ENCODE peak calls at places on chromosomes 1 and 21, in ten cellular contexts. K is cardiac muscle cell, Z is right atrium auricular region, B is lower leg skin, H is psoas muscle, W is adrenal gland, D is bronchial epithelial cell, J is osteoblast, X is tibial artery, G is astrocyte. T is an unnamed sample.

GRCh38 chr1:27349784-27350672 is 8.2 kb downstream of the SYTL1 start:
- DNase-seq in B (no peak), X (no peak), G (peak; percentile 66), J (peak; percentile 99), D (peak; percentile 33), K (peak; percentile 89), H (peak; percentile 71), W (peak; percentile 65), Z (no peak), T (no peak)

GRCh38 chr1:151047925-151048644 is 534 bp downstream of the C1orf56 start:
- DNase-seq in D (peak; percentile 76), W (peak; percentile 78), H (peak; percentile 87), G (peak; percentile 56), Z (peak; percentile 85), X (peak; percentile 76), J (peak; percentile 95), B (peak; percentile 57), K (peak; percentile 69), T (peak; percentile 41)

GRCh38 chr1:205236526-205236925 is 8.8 kb downstream of the TMCC2 start:
- DNase-seq in G (no peak), B (no peak), W (peak; percentile 6), H (no peak), X (no peak), J (peak; percentile 17), Z (no peak), K (no peak), D (no peak), T (no peak)

GRCh38 chr1:23291706-23292105 is 52.4 kb downstream of the HNRNPR start:
- DNase-seq in G (no peak), K (no peak), J (no peak), B (no peak), H (no peak), W (no peak), D (no peak), X (no peak), Z (no peak), T (no peak)

GRCh38 chr1:246329900-246330299 is 177.2 kb downstream of the SMYD3 start:
- DNase-seq in G (no peak), B (no peak), D (no peak), X (no peak), K (no peak), W (no peak), J (no peak), Z (no peak), H (no peak), T (no peak)

GRCh38 chr21:36776981-36777617 is 78.2 kb downstream of the SIM2 start:
- DNase-seq in X (no peak), W (no peak), J (no peak), B (no peak), H (no peak), G (peak; percentile 43), Z (no peak), D (no peak), K (no peak), T (no peak)

GRCh38 chr1:17891205-17892110 is 136.3 kb downstream of the ACTL8 start:
- DNase-seq in B (no peak), J (peak; percentile 85), X (no peak), G (no peak), W (no peak), H (no peak), D (no peak), K (no peak), Z (no peak), T (no peak)

GRCh38 chr1:233544304-233544703 is 69.6 kb upstream of the KCNK1 start:
- DNase-seq in W (no peak), Z (no peak), D (no peak), K (no peak), G (no peak), H (no peak), J (no peak), X (no peak), B (no peak), T (no peak)

GRCh38 chr1:193819376-193819775 is 633.0 kb upstream of the B3GALT2 start:
- DNase-seq in Z (no peak), X (no peak), K (no peak), W (no peak), B (no peak), G (no peak), H (no peak), J (no peak), D (no peak), T (no peak)

GRCh38 chr1:79648124-79648523 is 641.6 kb upstream of the ADGRL4 start:
- DNase-seq in J (no peak), G (no peak), H (no peak), D (no peak), W (no peak), K (no peak), X (no peak), Z (no peak), B (no peak), T (no peak)

GRCh38 chr1:151635479-151636072 is 23.7 kb downstream of the SNX27 start:
- DNase-seq in B (no peak), K (no peak), D (no peak), J (no peak), X (no peak), Z (no peak), W (no peak), G (no peak), H (no peak), T (no peak)

GRCh38 chr1:94616503-94616902 is 74.9 kb upstream of the F3 start:
- DNase-seq in Z (no peak), W (no peak), J (no peak), D (peak; percentile 52), B (no peak), K (no peak), X (no peak), G (no peak), H (no peak), T (no peak)

GRCh38 chr1:156025873-156026272 is 5.1 kb upstream of the SSR2 start:
- DNase-seq in X (no peak), D (peak; percentile 30), K (peak; percentile 76), J (peak; percentile 93), H (no peak), G (peak; percentile 23), Z (no peak), B (no peak), W (peak; percentile 72), T (no peak)

GRCh38 chr1:229844675-229845074 is 218.6 kb downstream of the URB2 start:
- DNase-seq in H (peak; percentile 71), Z (no peak), X (no peak), B (peak; percentile 34), D (no peak), G (no peak), J (no peak), K (peak; percentile 24), W (no peak), T (no peak)

GRCh38 chr1:27656157-27656893 is 15.7 kb downstream of the IFI6 start:
- DNase-seq in Z (peak; percentile 90), D (peak; percentile 69), X (peak; percentile 83), H (peak; percentile 86), G (peak; percentile 63), J (peak; percentile 98), B (peak; percentile 87), W (peak; percentile 78), K (no peak), T (no peak)

GRCh38 chr1:206074839-206075238 is 21.9 kb downstream of the RHEX start:
- DNase-seq in G (no peak), D (no peak), B (no peak), Z (no peak), K (no peak), H (no peak), W (no peak), X (no peak), J (no peak), T (no peak)

GRCh38 chr1:109252893-109253802 is 3.8 kb downstream of the CELSR2 start:
- DNase-seq in W (no peak), X (no peak), D (no peak), H (peak; percentile 71), G (no peak), Z (no peak), B (no peak), J (peak; percentile 96), K (no peak), T (no peak)

GRCh38 chr1:24562625-24563024 is 6.7 kb downstream of the NCMAP start:
- DNase-seq in H (no peak), K (peak; percentile 45), J (no peak), W (no peak), X (no peak), B (no peak), D (peak; percentile 28), G (no peak), Z (no peak), T (no peak)

GRCh38 chr1:8418301-8418700 is 100.4 kb downstream of the SLC45A1 start:
- DNase-seq in Z (no peak), H (peak; percentile 63), X (no peak), D (no peak), K (no peak), W (no peak), G (no peak), J (no peak), B (no peak), T (no peak)

GRCh38 chr21:45531393-45532215 is 10.6 kb downstream of the SLC19A1 start:
- DNase-seq in K (no peak), H (peak; percentile 42), B (no peak), X (no peak), J (no peak), D (no peak), W (peak; percentile 18), Z (no peak), G (no peak), T (no peak)

GRCh38 chr1:71196685-71197084 is 115.8 kb upstream of the ZRANB2 start:
- DNase-seq in J (no peak), W (no peak), G (peak; percentile 3), K (no peak), B (no peak), D (peak; percentile 34), Z (no peak), X (no peak), H (no peak), T (peak; percentile 1)

GRCh38 chr1:46691997-46692790 is 20.5 kb downstream of the TEX38 start:
- DNase-seq in X (no peak), W (peak; percentile 78), H (no peak), G (peak; percentile 16), J (no peak), B (no peak), K (no peak), Z (no peak), D (no peak), T (no peak)
- TF ChIP-seq CTCF in X (no peak), W (no peak), H (no peak), G (peak; percentile 31), J (peak; percentile 44), B (no peak), K (peak; percentile 34), Z (no peak), D (peak; percentile 9), T (no peak)

GRCh38 chr21:42525676-42526378 is 12.2 kb downstream of the SLC37A1 start:
- DNase-seq in X (no peak), J (no peak), D (no peak), G (no peak), W (peak; percentile 18), Z (no peak), K (no peak), B (no peak), H (no peak), T (no peak)
- H3K4me3 ChIP-seq in X (no peak overlapping the region), J (no peak overlapping the region), D (no peak overlapping the region), G (no peak overlapping the region), W (no peak overlapping the region), Z (no peak overlapping the region), K (no peak overlapping the region), B (no peak overlapping the region), H (peak overlapping the region; percentile 47), T (no peak overlapping the region)

GRCh38 chr1:62530516-62531154 is 66.7 kb upstream of the ANGPTL3 start:
- DNase-seq in K (peak; percentile 73), G (peak; percentile 16), H (no peak), X (peak; percentile 24), D (peak; percentile 45), J (peak; percentile 62), Z (no peak), B (no peak), W (peak; percentile 52), T (peak; percentile 16)
- TF ChIP-seq CTCF in K (peak; percentile 69), G (peak; percentile 57), H (peak; percentile 39), X (peak; percentile 62), D (peak; percentile 91), J (peak; percentile 77), Z (peak; percentile 42), B (no peak), W (peak; percentile 57), T (peak; percentile 75)

GRCh38 chr1:19646771-19647319 is 2.7 kb downstream of the NBL1 start:
- DNase-seq in Z (no peak), X (no peak), H (no peak), W (no peak), D (no peak), B (no peak), G (no peak), J (peak; percentile 83), K (no peak), T (no peak)
- H3K4me3 ChIP-seq in Z (peak overlapping the region; percentile 78), X (no peak overlapping the region), H (no peak overlapping the region), W (no peak overlapping the region), D (no peak overlapping the region), B (no peak overlapping the region), G (no peak overlapping the region), J (no peak overlapping the region), K (no peak overlapping the region), T (peak overlapping the region; percentile 82)